ENCODE peak calls at places on chromosomes 4 and X, in five cellular contexts. One of them, this sample, is unnamed.

GRCh38 chr4:76738081-76738931 is 159.6 kb downstream of the SOWAHB start:
- DNase-seq in CD4-positive, alpha-beta T cell: no peak
- DNase-seq in astrocyte: peak
- DNase-seq in endothelial cell: no peak
- DNase-seq in neural crest cell: no peak
- DNase-seq in this sample: peak

GRCh38 chr4:80909938-80910337 is 120.6 kb upstream of the BMP3 start:
- DNase-seq in CD4-positive, alpha-beta T cell: no peak
- DNase-seq in astrocyte: no peak
- DNase-seq in neural crest cell: no peak
- DNase-seq in endothelial cell: no peak
- DNase-seq in this sample: no peak

GRCh38 chr4:41257257-41257900 is 651 bp downstream of the UCHL1 start:
- DNase-seq in neural crest cell: peak
- DNase-seq in endothelial cell: peak
- DNase-seq in CD4-positive, alpha-beta T cell: no peak
- DNase-seq in astrocyte: peak
- DNase-seq in this sample: peak

GRCh38 chrX:103565752-103566151 is 19.6 kb upstream of the TCEAL4 start:
- DNase-seq in neural crest cell: no peak
- DNase-seq in astrocyte: peak
- DNase-seq in CD4-positive, alpha-beta T cell: no peak
- DNase-seq in endothelial cell: no peak
- DNase-seq in this sample: no peak

GRCh38 chr4:173252024-173252935 is 81.9 kb downstream of the HMGB2 start:
- DNase-seq in endothelial cell: no peak
- DNase-seq in neural crest cell: no peak
- DNase-seq in astrocyte: peak
- DNase-seq in CD4-positive, alpha-beta T cell: no peak
- DNase-seq in this sample: peak

GRCh38 chrX:105461013-105461412 is 240.5 kb upstream of the TEX13A start:
- DNase-seq in neural crest cell: no peak
- DNase-seq in CD4-positive, alpha-beta T cell: no peak
- DNase-seq in endothelial cell: no peak
- DNase-seq in astrocyte: peak
- DNase-seq in this sample: no peak

GRCh38 chr4:167587361-167587760 is 353.1 kb upstream of the SPOCK3 start:
- DNase-seq in endothelial cell: no peak
- DNase-seq in neural crest cell: no peak
- DNase-seq in CD4-positive, alpha-beta T cell: no peak
- DNase-seq in astrocyte: no peak
- DNase-seq in this sample: no peak

GRCh38 chr4:40378619-40379018 is 43.5 kb downstream of the CHRNA9 start:
- DNase-seq in neural crest cell: no peak
- DNase-seq in endothelial cell: no peak
- DNase-seq in astrocyte: no peak
- DNase-seq in CD4-positive, alpha-beta T cell: no peak
- DNase-seq in this sample: no peak

GRCh38 chr4:163697121-163697520 is 202.6 kb downstream of the TMA16 start:
- DNase-seq in endothelial cell: no peak
- DNase-seq in CD4-positive, alpha-beta T cell: no peak
- DNase-seq in neural crest cell: no peak
- DNase-seq in astrocyte: peak
- DNase-seq in this sample: no peak

GRCh38 chr4:134906404-134907023 is 704.9 kb upstream of the PABPC4L start:
- DNase-seq in astrocyte: peak
- DNase-seq in CD4-positive, alpha-beta T cell: no peak
- DNase-seq in neural crest cell: peak
- DNase-seq in endothelial cell: peak
- DNase-seq in this sample: no peak

GRCh38 chr4:8383451-8384160 is 56.9 kb downstream of the ACOX3 start:
- DNase-seq in endothelial cell: no peak
- DNase-seq in astrocyte: peak
- DNase-seq in CD4-positive, alpha-beta T cell: no peak
- DNase-seq in neural crest cell: no peak
- DNase-seq in this sample: no peak

GRCh38 chrX:41837270-41837944 is 85.9 kb downstream of the CASK start:
- DNase-seq in astrocyte: no peak
- DNase-seq in endothelial cell: no peak
- DNase-seq in neural crest cell: no peak
- DNase-seq in CD4-positive, alpha-beta T cell: no peak
- DNase-seq in this sample: no peak

GRCh38 chrX:123884809-123885408 is 25.1 kb downstream of the XIAP start:
- DNase-seq in astrocyte: peak
- DNase-seq in neural crest cell: peak
- DNase-seq in CD4-positive, alpha-beta T cell: no peak
- DNase-seq in endothelial cell: peak
- DNase-seq in this sample: peak

GRCh38 chr4:164716901-164717300 is 37.0 kb upstream of the SMIM31 start:
- DNase-seq in CD4-positive, alpha-beta T cell: no peak
- DNase-seq in endothelial cell: no peak
- DNase-seq in astrocyte: no peak
- DNase-seq in neural crest cell: no peak
- DNase-seq in this sample: no peak

GRCh38 chr4:123621072-123621705 is 224.6 kb downstream of the SPRY1 start:
- DNase-seq in neural crest cell: no peak
- DNase-seq in endothelial cell: no peak
- DNase-seq in astrocyte: peak
- DNase-seq in CD4-positive, alpha-beta T cell: no peak
- DNase-seq in this sample: no peak

GRCh38 chr4:101348367-101348827 is 1.1 kb upstream of the PPP3CA start:
- DNase-seq in astrocyte: no peak
- DNase-seq in endothelial cell: no peak
- DNase-seq in neural crest cell: no peak
- DNase-seq in CD4-positive, alpha-beta T cell: peak
- DNase-seq in this sample: peak

GRCh38 chr4:81052119-81053068 is 21.9 kb downstream of the BMP3 start:
- DNase-seq in CD4-positive, alpha-beta T cell: peak
- DNase-seq in endothelial cell: peak
- DNase-seq in neural crest cell: peak
- DNase-seq in astrocyte: peak
- DNase-seq in this sample: peak

GRCh38 chr4:2303121-2303685 is 41.3 kb upstream of the MXD4 start:
- DNase-seq in neural crest cell: no peak
- DNase-seq in astrocyte: no peak
- DNase-seq in endothelial cell: no peak
- DNase-seq in CD4-positive, alpha-beta T cell: no peak
- DNase-seq in this sample: no peak

GRCh38 chrX:3939967-3940610 is 226.6 kb upstream of the PRKX start:
- DNase-seq in CD4-positive, alpha-beta T cell: no peak
- DNase-seq in endothelial cell: no peak
- DNase-seq in astrocyte: no peak
- DNase-seq in neural crest cell: peak
- DNase-seq in this sample: no peak

GRCh38 chr4:176377705-176378302 is 58.0 kb downstream of the SPCS3 start:
- DNase-seq in endothelial cell: no peak
- DNase-seq in CD4-positive, alpha-beta T cell: no peak
- DNase-seq in neural crest cell: no peak
- DNase-seq in astrocyte: peak
- DNase-seq in this sample: no peak

GRCh38 chrX:1397441-1397840 is 5.5 kb upstream of the SLC25A6 start:
- DNase-seq in endothelial cell: no peak
- DNase-seq in CD4-positive, alpha-beta T cell: no peak
- DNase-seq in astrocyte: no peak
- DNase-seq in neural crest cell: no peak
- DNase-seq in this sample: no peak

GRCh38 chrX:57643698-57644097 is 36.4 kb downstream of the NLRP2B start:
- DNase-seq in astrocyte: no peak
- DNase-seq in neural crest cell: no peak
- DNase-seq in endothelial cell: no peak
- DNase-seq in CD4-positive, alpha-beta T cell: no peak
- DNase-seq in this sample: no peak

GRCh38 chrX:10039821-10040793 is 72.9 kb downstream of the CLDN34 start:
- DNase-seq in CD4-positive, alpha-beta T cell: no peak
- DNase-seq in endothelial cell: no peak
- DNase-seq in neural crest cell: no peak
- DNase-seq in astrocyte: no peak
- DNase-seq in this sample: no peak

GRCh38 chr4:7007142-7007907 is 35.8 kb upstream of the TADA2B start:
- DNase-seq in endothelial cell: no peak
- DNase-seq in neural crest cell: no peak
- DNase-seq in astrocyte: no peak
- DNase-seq in CD4-positive, alpha-beta T cell: no peak
- DNase-seq in this sample: no peak

GRCh38 chr4:184348311-184349233 is 125.8 kb downstream of the IRF2 start:
- DNase-seq in endothelial cell: no peak
- DNase-seq in astrocyte: no peak
- DNase-seq in neural crest cell: no peak
- DNase-seq in CD4-positive, alpha-beta T cell: no peak
- DNase-seq in this sample: no peak

GRCh38 chrX:23548164-23548563 is 119.1 kb upstream of the PRDX4 start:
- DNase-seq in CD4-positive, alpha-beta T cell: no peak
- DNase-seq in neural crest cell: no peak
- DNase-seq in endothelial cell: no peak
- DNase-seq in astrocyte: peak
- DNase-seq in this sample: no peak

GRCh38 chr4:77433102-77433733 is 172.4 kb upstream of the CXCL13 start:
- DNase-seq in astrocyte: peak
- DNase-seq in CD4-positive, alpha-beta T cell: no peak
- DNase-seq in endothelial cell: peak
- DNase-seq in neural crest cell: no peak
- DNase-seq in this sample: peak

GRCh38 chrX:136272325-136272724 is 21.1 kb upstream of the MAP7D3 start:
- DNase-seq in neural crest cell: no peak
- DNase-seq in endothelial cell: no peak
- DNase-seq in CD4-positive, alpha-beta T cell: no peak
- DNase-seq in astrocyte: no peak
- DNase-seq in this sample: no peak

DNA sequence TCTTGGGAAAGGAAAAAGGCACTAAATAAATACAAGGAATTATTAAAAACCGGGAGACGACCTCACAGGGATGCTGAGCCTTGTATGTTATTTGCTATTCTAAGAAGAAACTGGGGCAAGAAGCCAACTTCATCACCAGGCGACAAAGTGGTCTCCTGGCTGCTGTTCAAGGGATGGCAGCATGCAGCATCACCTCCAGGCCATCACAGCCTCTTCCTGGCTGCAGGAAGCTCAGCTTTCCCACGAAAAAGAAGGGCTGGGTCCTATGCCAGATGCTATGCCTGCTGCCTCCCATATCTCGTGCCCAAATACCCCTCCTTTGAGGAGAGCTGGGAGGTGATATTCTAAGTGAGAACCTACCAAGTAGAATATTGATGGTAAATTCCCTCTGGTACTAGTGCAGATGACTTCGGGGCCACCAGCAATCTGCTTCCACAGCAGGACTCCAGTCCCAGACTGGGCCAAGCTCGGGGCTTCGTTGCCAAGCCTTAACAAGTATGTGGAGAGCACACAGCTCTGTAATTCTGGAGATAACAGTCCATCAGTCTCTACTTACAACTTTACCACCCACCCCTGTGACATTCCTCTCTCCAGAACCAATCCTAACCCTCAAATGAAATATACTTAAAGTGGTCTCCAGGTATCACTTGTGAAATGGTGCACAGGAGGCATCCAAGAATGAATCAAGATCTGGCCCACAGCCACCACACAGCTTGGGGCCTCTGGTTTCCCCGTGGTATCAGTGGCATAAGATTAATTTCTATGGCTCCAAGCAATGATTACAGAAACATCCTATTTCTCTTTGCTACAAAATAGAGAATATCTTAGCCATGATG is 149.3 kb downstream of the PALLD start:
- DNase-seq in endothelial cell: no peak
- DNase-seq in CD4-positive, alpha-beta T cell: no peak
- DNase-seq in astrocyte: no peak
- DNase-seq in neural crest cell: no peak
- DNase-seq in this sample: no peak
- TF ChIP-seq CTCF in endothelial cell: no peak
- TF ChIP-seq CTCF in CD4-positive, alpha-beta T cell: no peak
- TF ChIP-seq CTCF in astrocyte: no peak
- TF ChIP-seq CTCF in neural crest cell: no peak
- TF ChIP-seq CTCF in this sample: no peak

GRCh38 chr4:53788011-53788410 is 196.7 kb upstream of the LNX1 start:
- DNase-seq in CD4-positive, alpha-beta T cell: no peak
- DNase-seq in astrocyte: no peak
- DNase-seq in endothelial cell: no peak
- DNase-seq in neural crest cell: no peak
- DNase-seq in this sample: no peak

GRCh38 chr4:53785996-53786395 is 194.7 kb upstream of the LNX1 start:
- DNase-seq in CD4-positive, alpha-beta T cell: no peak
- DNase-seq in neural crest cell: no peak
- DNase-seq in astrocyte: no peak
- DNase-seq in endothelial cell: no peak
- DNase-seq in this sample: no peak

GRCh38 chr4:53786632-53787031 is 195.3 kb upstream of the LNX1 start:
- DNase-seq in astrocyte: no peak
- DNase-seq in neural crest cell: no peak
- DNase-seq in endothelial cell: no peak
- DNase-seq in CD4-positive, alpha-beta T cell: no peak
- DNase-seq in this sample: no peak

GRCh38 chr4:53790286-53790685 is 199.0 kb upstream of the LNX1 start:
- DNase-seq in CD4-positive, alpha-beta T cell: no peak
- DNase-seq in neural crest cell: no peak
- DNase-seq in astrocyte: no peak
- DNase-seq in endothelial cell: no peak
- DNase-seq in this sample: no peak
- TF ChIP-seq CTCF in CD4-positive, alpha-beta T cell: no peak
- TF ChIP-seq CTCF in neural crest cell: no peak
- TF ChIP-seq CTCF in astrocyte: no peak
- TF ChIP-seq CTCF in endothelial cell: no peak
- TF ChIP-seq CTCF in this sample: no peak

GRCh38 chrX:79588233-79588632 is 221.1 kb upstream of the ITM2A start:
- DNase-seq in CD4-positive, alpha-beta T cell: no peak
- DNase-seq in endothelial cell: no peak
- DNase-seq in astrocyte: no peak
- DNase-seq in neural crest cell: no peak
- DNase-seq in this sample: no peak

DNA sequence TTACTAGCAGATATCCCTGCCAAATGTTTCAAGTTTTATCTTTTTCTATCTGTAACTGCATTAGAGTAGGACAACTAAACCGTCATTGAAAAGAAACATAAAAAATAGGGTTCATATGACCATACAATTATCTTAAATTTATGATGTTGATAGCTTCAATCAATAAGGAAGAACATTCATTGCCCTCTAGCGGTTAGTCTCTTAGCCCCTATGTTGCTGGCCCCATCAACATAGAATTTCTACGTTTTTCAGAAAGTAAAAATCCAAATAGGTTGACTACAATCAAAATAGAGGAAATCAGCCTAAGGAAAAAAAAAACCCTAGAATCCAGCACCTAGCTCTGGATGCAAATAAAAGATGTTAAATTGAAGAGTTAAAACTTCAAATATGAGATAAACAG is 225.1 kb upstream of the ITM2A start:
- DNase-seq in neural crest cell: no peak
- DNase-seq in astrocyte: no peak
- DNase-seq in CD4-positive, alpha-beta T cell: no peak
- DNase-seq in endothelial cell: no peak
- DNase-seq in this sample: no peak
- TF ChIP-seq CTCF in neural crest cell: peak
- TF ChIP-seq CTCF in astrocyte: no peak
- TF ChIP-seq CTCF in CD4-positive, alpha-beta T cell: no peak
- TF ChIP-seq CTCF in endothelial cell: no peak
- TF ChIP-seq CTCF in this sample: no peak

DNA sequence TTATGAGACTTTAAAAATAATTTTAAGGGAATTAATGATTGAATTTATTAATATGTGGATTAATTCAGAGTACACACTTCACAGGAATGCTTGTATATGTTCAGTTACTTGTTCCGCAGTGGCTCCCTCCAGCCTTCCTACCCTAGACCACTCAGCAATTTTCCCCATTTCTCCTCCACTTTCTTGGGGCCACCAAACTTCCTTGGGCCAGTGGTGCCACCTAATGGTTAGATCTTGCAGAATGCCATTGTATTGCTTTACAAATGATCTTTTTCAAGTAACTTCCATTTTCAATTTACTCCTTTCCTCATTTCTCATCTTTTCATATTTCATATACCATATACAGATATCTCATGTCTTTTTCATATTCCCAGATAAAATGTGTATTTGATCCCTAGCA is 3.6 kb upstream of the RNF175 start:
- DNase-seq in endothelial cell: no peak
- DNase-seq in astrocyte: no peak
- DNase-seq in neural crest cell: no peak
- DNase-seq in CD4-positive, alpha-beta T cell: no peak
- DNase-seq in this sample: peak
- TF ChIP-seq CTCF in endothelial cell: peak
- TF ChIP-seq CTCF in astrocyte: peak
- TF ChIP-seq CTCF in neural crest cell: peak
- TF ChIP-seq CTCF in CD4-positive, alpha-beta T cell: no peak
- TF ChIP-seq CTCF in this sample: no peak

This sample was measured in activated CD8-positive, alpha-beta T cell treated with anti-CD3 and anti-CD28 coated beads for 36 hours.